ENCODE peak calls at places on chromosomes 5 and 9, in six cellular contexts. W is AG10803, Y is upper lobe of right lung, T is myocyte, D is psoas muscle, J is GM12892. N is an unnamed sample.

GRCh38 chr9:137619240-137620090 is 660 bp downstream of the EHMT1 start:
- DNase-seq in T (peak), Y (peak), J (peak), D (peak), W (peak), N (peak)

GRCh38 chr5:135133698-135134515 is 99.9 kb upstream of the PITX1 start:
- DNase-seq in T (no peak), W (no peak), J (no peak), Y (no peak), D (no peak), N (no peak)

GRCh38 chr5:10490927-10491672 is 49.4 kb downstream of the ROPN1L start:
- DNase-seq in Y (no peak), W (no peak), J (no peak), T (no peak), D (no peak), N (no peak)

GRCh38 chr9:137015976-137016375 is 12.1 kb downstream of the ABCA2 start:
- DNase-seq in T (no peak), J (no peak), W (no peak), Y (no peak), D (no peak), N (no peak)

GRCh38 chr9:36441966-36442365 is 41.9 kb upstream of the RNF38 start:
- DNase-seq in D (no peak), Y (no peak), J (no peak), T (no peak), W (no peak), N (no peak)

GRCh38 chr9:98551511-98552286 is 157.0 kb downstream of the GABBR2 start:
- DNase-seq in W (peak), J (no peak), Y (no peak), T (no peak), D (no peak), N (no peak)

GRCh38 chr9:97638666-97639065 is 5.0 kb downstream of the NCBP1 start:
- DNase-seq in D (no peak), W (no peak), T (peak), J (no peak), Y (no peak), N (no peak)

GRCh38 chr9:106704056-106704625 is 158.8 kb upstream of the ZNF462 start:
- DNase-seq in W (no peak), D (no peak), Y (no peak), J (no peak), T (no peak), N (no peak)

GRCh38 chr9:87128844-87129493 is 181.7 kb upstream of the GAS1 start:
- DNase-seq in Y (no peak), D (no peak), J (no peak), T (no peak), W (no peak), N (no peak)

GRCh38 chr9:77648458-77649108 is 461 bp upstream of the GNA14 start:
- DNase-seq in W (no peak), J (no peak), T (peak), Y (peak), D (peak), N (no peak)

GRCh38 chr5:135398160-135398854 is 724 bp downstream of the MACROH2A1 start:
- DNase-seq in Y (peak), T (peak), D (no peak), W (peak), J (peak), N (peak)

GRCh38 chr9:125841444-125841843 is 94.3 kb downstream of the PBX3 start:
- DNase-seq in J (no peak), W (no peak), T (no peak), D (no peak), Y (no peak), N (no peak)

GRCh38 chr5:56190500-56190899 is 42.6 kb downstream of the ANKRD55 start:
- DNase-seq in J (no peak), Y (no peak), W (peak), D (peak), T (peak), N (no peak)

GRCh38 chr9:76996700-76997099 is 22.8 kb upstream of the FOXB2 start:
- DNase-seq in J (no peak), T (peak), W (peak), D (peak), Y (no peak), N (no peak)

GRCh38 chr5:17189381-17190036 is 27.9 kb upstream of the BASP1 start:
- DNase-seq in T (peak), Y (peak), J (no peak), D (peak), W (peak), N (peak)

GRCh38 chr9:81634437-81634836 is 54.9 kb downstream of the TLE1 start:
- DNase-seq in T (no peak), Y (no peak), J (no peak), W (no peak), D (no peak), N (no peak)

GRCh38 chr9:8364021-8364782 is 564.6 kb upstream of the DMAC1 start:
- DNase-seq in T (no peak), D (no peak), Y (no peak), W (no peak), J (no peak), N (no peak)

GRCh38 chr9:133439337-133439736 is 17.2 kb downstream of the ADAMTS13 start:
- DNase-seq in W (no peak), T (no peak), Y (no peak), J (no peak), D (no peak), N (no peak)

GRCh38 chr5:173318338-173318737 is 9.9 kb downstream of the STC2 start:
- DNase-seq in W (no peak), T (no peak), Y (no peak), J (no peak), D (no peak), N (no peak)

GRCh38 chr5:177311361-177311722 is 356 bp downstream of the MXD3 start:
- DNase-seq in Y (no peak), T (no peak), J (no peak), D (no peak), W (no peak), N (no peak)

GRCh38 chr5:169631360-169631759 is 5.7 kb upstream of the DOCK2 start:
- DNase-seq in W (peak), T (no peak), Y (no peak), J (no peak), D (no peak), N (no peak)

GRCh38 chr9:78871452-78872331 is 574.8 kb downstream of the PSAT1 start:
- DNase-seq in T (peak), Y (no peak), W (peak), J (no peak), D (no peak), N (no peak)

GRCh38 chr9:109194157-109194556 is 27.1 kb upstream of the FRRS1L start:
- DNase-seq in J (no peak), D (no peak), W (no peak), T (no peak), Y (no peak), N (no peak)

GRCh38 chr5:174559141-174559540 is 165.2 kb upstream of the MSX2 start:
- DNase-seq in J (no peak), W (peak), T (no peak), Y (no peak), D (no peak), N (no peak)

GRCh38 chr5:96609369-96609768 is 52.8 kb upstream of the CAST start:
- DNase-seq in T (no peak), D (no peak), Y (no peak), W (no peak), J (no peak), N (no peak)

GRCh38 chr9:112069318-112070169 is 105.6 kb downstream of the SUSD1 start:
- DNase-seq in Y (no peak), T (peak), J (peak), D (no peak), W (no peak), N (no peak)

GRCh38 chr5:172280937-172281336 is 2.6 kb downstream of the UBTD2 start:
- DNase-seq in T (peak), D (no peak), J (no peak), W (peak), Y (no peak), N (no peak)

GRCh38 chr9:126719677-126720435 is 85.0 kb upstream of the ZBTB43 start:
- DNase-seq in D (peak), T (peak), J (peak), W (peak), Y (peak), N (peak)

GRCh38 chr9:78542491-78543175 is 245.7 kb downstream of the PSAT1 start:
- DNase-seq in T (no peak), W (no peak), Y (no peak), D (no peak), J (no peak), N (no peak)

GRCh38 chr5:180472269-180472668 is 21.9 kb upstream of the CNOT6 start:
- DNase-seq in Y (no peak), T (no peak), D (no peak), J (no peak), W (no peak), N (no peak)

GRCh38 chr9:133729646-133730281 is 8.4 kb downstream of the SARDH start:
- DNase-seq in T (no peak), D (no peak), Y (peak), J (peak), W (no peak), N (no peak)

GRCh38 chr9:73152445-73152844 is 780 bp downstream of the ANXA1 start:
- DNase-seq in J (no peak), Y (no peak), D (no peak), T (peak), W (peak), N (no peak)

GRCh38 chr9:89407070-89407469 is 88.8 kb downstream of the SECISBP2 start:
- DNase-seq in Y (no peak), J (no peak), T (no peak), W (no peak), D (no peak), N (no peak)

GRCh38 chr9:37229882-37230482 is 109.6 kb downstream of the ZCCHC7 start:
- DNase-seq in J (no peak), T (no peak), D (no peak), W (no peak), Y (no peak), N (no peak)